ENCODE peak calls at places on chromosome 16, in five cellular contexts. Y is esophagus squamous epithelium; R is GM23248; P is CD8-positive, alpha-beta T cell; T is trophoblast cell. K is an unnamed sample.

GRCh38 chr16:76583466-76583865 is 306.3 kb downstream of the CNTNAP4 start:
- DNase-seq in T (no peak), R (peak; percentile 4), Y (no peak), P (no peak), K (no peak)

GRCh38 chr16:12406840-12407690 is 396.6 kb downstream of the CPPED1 start:
- DNase-seq in T (no peak), P (no peak), R (peak; percentile 31), Y (no peak), K (no peak)

GRCh38 chr16:29230671-29231091 is 175.8 kb downstream of the NPIPB11 start:
- DNase-seq in Y (no peak), R (peak; percentile 62), T (no peak), P (peak; percentile 41), K (peak; percentile 61)

GRCh38 chr16:85303354-85303883 is 191.1 kb upstream of the CIBAR2 start:
- DNase-seq in T (peak; percentile 85), R (peak; percentile 61), P (peak; percentile 87), Y (no peak), K (peak; percentile 82)

GRCh38 chr16:88561485-88562369 is 8.5 kb upstream of the ZC3H18 start:
- DNase-seq in P (peak; percentile 73), T (peak; percentile 58), R (peak; percentile 75), Y (no peak), K (no peak)

GRCh38 chr16:68061396-68061795 is 23.8 kb upstream of the NFATC3 start:
- DNase-seq in P (no peak), R (no peak), Y (no peak), T (no peak), K (no peak)

GRCh38 chr16:12674096-12674495 is 129.6 kb downstream of the CPPED1 start:
- DNase-seq in P (no peak), T (no peak), R (peak; percentile 87), Y (no peak), K (no peak)

GRCh38 chr16:74024997-74025396 is 271.6 kb upstream of the PSMD7 start:
- DNase-seq in T (no peak), R (no peak), P (no peak), Y (no peak), K (no peak)

GRCh38 chr16:57503366-57503765 is 17.1 kb upstream of the DOK4 start:
- DNase-seq in R (no peak), Y (no peak), P (no peak), T (no peak), K (no peak)

GRCh38 chr16:1564325-1564724 is 30.9 kb downstream of the TMEM204 start:
- DNase-seq in P (no peak), Y (no peak), T (peak; percentile 31), R (no peak), K (no peak)

GRCh38 chr16:58433569-58433951 is 41.3 kb downstream of the GINS3 start:
- DNase-seq in R (no peak), T (no peak), P (no peak), Y (no peak), K (no peak)

GRCh38 chr16:14399397-14400284 is 230.4 kb downstream of the PARN start:
- DNase-seq in P (no peak), R (peak; percentile 74), T (peak; percentile 46), Y (no peak), K (peak; percentile 90)

GRCh38 chr16:1839554-1839953 is 12.5 kb downstream of the FAHD1 start:
- DNase-seq in Y (no peak), P (no peak), R (peak; percentile 54), T (no peak), K (no peak)

GRCh38 chr16:901715-902601 is 68.8 kb downstream of the LMF1 start:
- DNase-seq in P (no peak), R (no peak), T (no peak), Y (no peak), K (no peak)

GRCh38 chr16:63467513-63467912 is 1431.3 kb upstream of the CDH8 start:
- DNase-seq in R (no peak), T (no peak), P (no peak), Y (no peak), K (no peak)

GRCh38 chr16:13866073-13866472 is 53.9 kb upstream of the ERCC4 start:
- DNase-seq in Y (no peak), R (peak; percentile 88), T (peak; percentile 79), P (no peak), K (peak; percentile 78)

GRCh38 chr16:2340564-2341455 is at the start of gene ABCA3:
- DNase-seq in T (peak; percentile 98), Y (peak; percentile 55), R (peak; percentile 96), P (peak; percentile 98), K (peak; percentile 59)

GRCh38 chr16:70250748-70251650 is 741 bp downstream of the EXOSC6 start:
- DNase-seq in T (peak; percentile 62), P (peak; percentile 58), Y (no peak), R (peak; percentile 79), K (no peak)

GRCh38 chr16:84195201-84196093 is 4.5 kb downstream of the ADAD2 start:
- DNase-seq in T (no peak), R (no peak), Y (no peak), P (no peak), K (no peak)
- H3K4me3 ChIP-seq in T (no peak overlapping the region), R (no peak overlapping the region), Y (peak overlapping the region; percentile 45), P (no peak overlapping the region), K (no peak overlapping the region)

GRCh38 chr16:66520406-66521194 is 29.3 kb downstream of the TK2 start:
- DNase-seq in T (no peak), R (no peak), Y (no peak), P (no peak), K (no peak)
- H3K4me1 ChIP-seq in T (peaks cover 28% of the 10 kb centered on the region), R (peaks cover 35% of the 10 kb centered on the region), Y (peaks cover 79% of the 10 kb centered on the region), P (peaks cover 84% of the 10 kb centered on the region), K (peaks cover 38% of the 10 kb centered on the region)

GRCh38 chr16:28064150-28064549 is 636 bp upstream of the GSG1L start:
- DNase-seq in P (no peak), T (no peak), Y (no peak), R (no peak), K (no peak)

GRCh38 chr16:28063611-28064061 is at the start of gene GSG1L:
- DNase-seq in T (no peak), Y (no peak), R (peak; percentile 12), P (no peak), K (no peak)

GRCh38 chr16:28061702-28062101 is 1.8 kb downstream of the GSG1L start:
- DNase-seq in R (no peak), T (no peak), P (no peak), Y (no peak), K (no peak)

GRCh38 chr16:28062261-28063046 is 1.1 kb downstream of the GSG1L start:
- DNase-seq in T (no peak), Y (no peak), R (no peak), P (no peak), K (no peak)

DNA sequence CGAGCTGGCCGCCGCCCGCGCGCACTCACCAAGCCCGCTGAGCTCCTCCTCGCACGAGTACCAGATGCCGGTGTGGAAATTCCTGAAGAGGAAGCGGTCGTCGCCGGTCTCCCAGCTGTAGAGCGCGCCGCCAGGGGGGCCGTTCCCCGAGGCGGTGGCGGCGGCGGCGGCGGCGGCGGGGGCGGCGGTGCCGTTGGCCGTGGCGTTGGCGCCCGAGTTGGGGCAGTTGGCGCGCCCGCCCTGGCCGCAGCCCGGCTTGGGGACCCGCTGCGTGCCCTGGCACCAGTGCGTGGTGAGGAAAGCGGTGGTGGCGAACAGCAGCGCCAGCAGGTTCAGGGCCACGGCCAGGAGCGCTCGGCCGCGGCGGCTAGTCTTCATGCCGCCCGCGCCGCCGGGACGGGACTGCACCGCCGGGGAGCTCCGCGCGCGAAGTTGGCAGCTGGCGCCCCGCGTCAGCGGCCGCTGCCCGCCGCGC is 430 bp downstream of the GSG1L start:
- DNase-seq in Y (no peak), R (peak; percentile 55), T (no peak), P (no peak), K (no peak)
- H3K4me3 ChIP-seq in Y (peak overlapping the region; percentile 25), R (no peak overlapping the region), T (peak overlapping the region; percentile 60), P (no peak overlapping the region), K (peak overlapping the region; percentile 54)

DNA sequence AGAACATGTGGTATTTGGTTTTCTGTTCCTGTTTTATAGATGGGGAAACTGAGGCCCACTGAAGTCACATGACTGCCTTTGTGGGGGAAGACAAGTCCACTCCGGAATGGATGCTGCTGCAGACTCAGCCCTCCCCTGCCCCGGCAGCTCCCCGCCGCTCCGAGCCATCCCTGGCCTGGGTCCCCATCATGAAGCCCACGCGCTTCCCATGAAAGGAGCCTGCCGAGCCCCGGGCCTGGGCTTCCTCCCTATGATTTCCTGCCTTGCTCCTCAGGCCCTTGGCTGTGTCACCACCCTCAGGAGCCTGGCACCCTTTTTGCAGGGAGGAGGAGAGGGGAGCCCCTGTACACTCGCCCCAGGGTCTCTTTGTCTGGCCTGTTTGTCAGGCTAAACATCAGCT is 125.3 kb upstream of the FOXF1 start:
- DNase-seq in T (no peak), P (no peak), Y (no peak), R (no peak), K (no peak)
- H3K4me1 ChIP-seq in T (no peaks in the 10 kb centered on the region), P (no peaks in the 10 kb centered on the region), Y (peaks cover 9% of the 10 kb centered on the region), R (peaks cover 29% of the 10 kb centered on the region), K (no peaks in the 10 kb centered on the region)

DNA sequence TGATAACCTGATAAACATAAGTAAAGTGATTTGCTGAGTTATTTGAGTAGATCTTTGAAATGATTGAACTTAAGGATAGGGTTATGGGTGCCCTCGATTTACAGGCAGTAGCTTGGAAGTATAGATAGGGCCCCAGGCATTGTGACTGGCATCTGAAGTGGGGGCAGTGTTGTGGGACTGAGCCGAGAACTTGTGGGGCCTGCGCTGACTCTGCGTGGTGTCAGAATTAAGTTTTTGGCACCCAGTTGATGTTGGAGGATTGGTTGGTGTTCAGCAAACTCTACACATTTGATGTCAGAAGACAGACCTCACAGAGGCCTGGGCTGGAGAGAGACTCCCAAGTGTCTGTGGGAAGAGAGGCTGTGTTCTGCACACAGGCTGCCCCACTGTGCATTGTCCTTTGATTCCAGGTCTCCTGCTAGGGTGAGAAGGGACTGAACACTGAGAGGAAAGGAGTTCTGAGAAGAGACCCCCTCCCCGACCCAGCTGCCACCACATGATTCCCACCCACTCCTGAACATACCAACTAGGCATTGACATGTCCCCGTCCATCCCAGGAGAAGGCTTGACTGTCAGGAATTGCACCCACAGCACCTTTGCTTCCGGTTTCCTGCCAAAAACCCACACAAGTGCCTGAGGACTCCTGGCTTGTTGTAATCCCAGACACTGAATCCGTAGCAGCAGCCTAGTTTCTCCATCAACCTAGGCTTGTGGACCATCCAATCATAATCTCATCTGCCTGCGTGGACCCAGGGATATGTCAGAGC is 4.5 kb downstream of the ZNF267 start:
- DNase-seq in T (no peak), Y (no peak), R (no peak), P (no peak), K (no peak)
- H3K4me3 ChIP-seq in T (no peak overlapping the region), Y (no peak overlapping the region), R (peak overlapping the region; percentile 43), P (no peak overlapping the region), K (no peak overlapping the region)

GRCh38 chr16:25051446-25052160 is 36.4 kb upstream of the ARHGAP17 start:
- DNase-seq in T (peak; percentile 86), P (no peak), Y (no peak), R (peak; percentile 70), K (no peak)

GRCh38 chr16:25048146-25048618 is 33.0 kb upstream of the ARHGAP17 start:
- DNase-seq in P (no peak), Y (no peak), T (peak; percentile 18), R (no peak), K (no peak)

GRCh38 chr16:25052161-25052511 is 37.0 kb upstream of the ARHGAP17 start:
- DNase-seq in P (no peak), R (no peak), T (no peak), Y (no peak), K (no peak)

DNA sequence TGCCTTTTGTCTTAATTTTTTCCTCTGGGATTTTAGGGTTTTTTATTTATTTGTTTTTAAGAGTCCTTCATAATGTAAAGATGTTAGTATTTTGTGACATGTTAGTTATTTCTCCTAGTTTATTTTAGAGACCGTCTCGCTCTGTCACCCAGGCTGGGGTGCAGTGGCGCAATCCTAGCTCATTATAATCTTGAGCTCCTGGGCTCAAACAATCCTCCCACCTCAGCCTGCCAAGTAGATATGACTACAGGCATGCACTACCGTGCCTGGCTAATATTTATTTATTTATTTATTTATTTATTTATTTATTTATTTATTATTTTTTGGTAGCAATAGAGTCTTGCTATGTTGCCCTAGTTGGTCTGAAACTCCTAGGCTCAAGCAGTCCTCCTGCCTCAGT is 37.4 kb upstream of the ARHGAP17 start:
- DNase-seq in R (no peak), T (no peak), Y (no peak), P (no peak), K (no peak)
- H3K4me1 ChIP-seq in R (peaks cover 36% of the 10 kb centered on the region), T (peaks cover 12% of the 10 kb centered on the region), Y (peaks cover 41% of the 10 kb centered on the region), P (peaks cover 44% of the 10 kb centered on the region), K (peaks cover 24% of the 10 kb centered on the region)

K was measured in ascending aorta.